ENCODE peak calls at places on chromosome 15, in eight cellular contexts. One of them, this sample, is unnamed.
A peak's percentile ranks its signal among the peaks of the same experiment; 100 is the strongest.

GRCh38 chr15:35999211-35999610 is 453.2 kb upstream of the DPH6 start:
- DNase-seq in Peyer's patch: no peak
- DNase-seq in colonic mucosa: no peak
- DNase-seq in WERI-Rb-1: no peak
- DNase-seq in ovary: no peak
- DNase-seq in esophagus squamous epithelium: no peak
- DNase-seq in OCI-LY7: no peak
- DNase-seq in CD4-positive, alpha-beta T cell: no peak
- DNase-seq in this sample: no peak

GRCh38 chr15:49415638-49416037 is 7.4 kb upstream of the FGF7 start:
- DNase-seq in Peyer's patch: no peak
- DNase-seq in CD4-positive, alpha-beta T cell: no peak
- DNase-seq in WERI-Rb-1: no peak
- DNase-seq in esophagus squamous epithelium: no peak
- DNase-seq in colonic mucosa: no peak
- DNase-seq in OCI-LY7: no peak
- DNase-seq in ovary: no peak
- DNase-seq in this sample: no peak

GRCh38 chr15:92832992-92833438 is 67.1 kb upstream of the CHD2 start:
- DNase-seq in Peyer's patch: no peak
- DNase-seq in esophagus squamous epithelium: no peak
- DNase-seq in OCI-LY7: peak; percentile 65
- DNase-seq in CD4-positive, alpha-beta T cell: no peak
- DNase-seq in colonic mucosa: no peak
- DNase-seq in ovary: no peak
- DNase-seq in WERI-Rb-1: no peak
- DNase-seq in this sample: no peak

GRCh38 chr15:67242665-67243064 is 11.8 kb downstream of the AAGAB start:
- DNase-seq in OCI-LY7: no peak
- DNase-seq in WERI-Rb-1: no peak
- DNase-seq in CD4-positive, alpha-beta T cell: no peak
- DNase-seq in colonic mucosa: no peak
- DNase-seq in esophagus squamous epithelium: no peak
- DNase-seq in Peyer's patch: no peak
- DNase-seq in ovary: no peak
- DNase-seq in this sample: no peak

GRCh38 chr15:96290679-96291078 is 39.8 kb upstream of the NR2F2 start:
- DNase-seq in colonic mucosa: no peak
- DNase-seq in WERI-Rb-1: peak; percentile 21
- DNase-seq in ovary: no peak
- DNase-seq in OCI-LY7: no peak
- DNase-seq in Peyer's patch: no peak
- DNase-seq in esophagus squamous epithelium: no peak
- DNase-seq in CD4-positive, alpha-beta T cell: no peak
- DNase-seq in this sample: no peak

GRCh38 chr15:83057660-83058376 is 9.2 kb downstream of the BTBD1 start:
- DNase-seq in ovary: no peak
- DNase-seq in OCI-LY7: no peak
- DNase-seq in Peyer's patch: no peak
- DNase-seq in CD4-positive, alpha-beta T cell: no peak
- DNase-seq in WERI-Rb-1: no peak
- DNase-seq in esophagus squamous epithelium: no peak
- DNase-seq in colonic mucosa: no peak
- DNase-seq in this sample: no peak

GRCh38 chr15:92818658-92819311 is 81.3 kb upstream of the CHD2 start:
- DNase-seq in colonic mucosa: no peak
- DNase-seq in WERI-Rb-1: peak; percentile 46
- DNase-seq in CD4-positive, alpha-beta T cell: no peak
- DNase-seq in esophagus squamous epithelium: no peak
- DNase-seq in ovary: no peak
- DNase-seq in OCI-LY7: no peak
- DNase-seq in Peyer's patch: no peak
- DNase-seq in this sample: no peak

GRCh38 chr15:65259367-65259781 is 27.3 kb downstream of the PARP16 start:
- DNase-seq in Peyer's patch: peak; percentile 65
- DNase-seq in colonic mucosa: no peak
- DNase-seq in OCI-LY7: no peak
- DNase-seq in ovary: peak; percentile 54
- DNase-seq in esophagus squamous epithelium: no peak
- DNase-seq in CD4-positive, alpha-beta T cell: no peak
- DNase-seq in WERI-Rb-1: no peak
- DNase-seq in this sample: no peak

GRCh38 chr15:34584321-34584668 is 844 bp upstream of the GOLGA8B start:
- DNase-seq in colonic mucosa: no peak
- DNase-seq in esophagus squamous epithelium: no peak
- DNase-seq in Peyer's patch: no peak
- DNase-seq in ovary: peak; percentile 25
- DNase-seq in CD4-positive, alpha-beta T cell: no peak
- DNase-seq in OCI-LY7: peak; percentile 6
- DNase-seq in WERI-Rb-1: peak; percentile 18
- DNase-seq in this sample: no peak

GRCh38 chr15:72203507-72203837 is 5.9 kb upstream of the GRAMD2A start:
- DNase-seq in esophagus squamous epithelium: no peak
- DNase-seq in WERI-Rb-1: no peak
- DNase-seq in Peyer's patch: no peak
- DNase-seq in ovary: no peak
- DNase-seq in OCI-LY7: no peak
- DNase-seq in colonic mucosa: no peak
- DNase-seq in CD4-positive, alpha-beta T cell: no peak
- DNase-seq in this sample: no peak

GRCh38 chr15:36831915-36832310 is 252.5 kb downstream of the CDIN1 start:
- DNase-seq in WERI-Rb-1: no peak
- DNase-seq in CD4-positive, alpha-beta T cell: no peak
- DNase-seq in OCI-LY7: no peak
- DNase-seq in ovary: no peak
- DNase-seq in colonic mucosa: no peak
- DNase-seq in esophagus squamous epithelium: no peak
- DNase-seq in Peyer's patch: no peak
- DNase-seq in this sample: no peak

DNA sequence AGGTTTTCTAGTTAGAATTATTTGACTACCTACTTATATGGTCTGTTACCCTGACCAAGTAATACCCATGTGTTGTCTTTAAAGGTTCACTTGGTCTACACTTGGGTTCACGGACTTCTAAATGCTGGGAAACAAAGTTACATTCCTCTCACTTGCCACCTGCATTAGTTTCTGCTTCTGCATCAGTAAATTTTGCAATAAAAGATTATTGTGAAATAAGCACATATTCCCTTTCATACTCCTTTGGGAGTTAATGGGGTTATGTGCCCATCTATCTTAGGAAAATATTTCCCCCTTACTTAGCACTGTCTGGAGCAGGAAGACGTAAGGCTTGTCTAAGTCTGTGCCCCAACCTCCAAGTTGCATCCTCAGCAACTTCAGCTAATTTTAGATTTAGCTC is 160.7 kb downstream of the FRMD5 start:
- DNase-seq in colonic mucosa: no peak
- DNase-seq in OCI-LY7: no peak
- DNase-seq in WERI-Rb-1: no peak
- DNase-seq in Peyer's patch: no peak
- DNase-seq in esophagus squamous epithelium: no peak
- DNase-seq in CD4-positive, alpha-beta T cell: no peak
- DNase-seq in ovary: no peak
- DNase-seq in this sample: no peak
- H3K27ac ChIP-seq in colonic mucosa: no peak overlapping the region
- H3K27ac ChIP-seq in OCI-LY7: no peak overlapping the region
- H3K27ac ChIP-seq in WERI-Rb-1: no peak overlapping the region
- H3K27ac ChIP-seq in Peyer's patch: no peak overlapping the region
- H3K27ac ChIP-seq in esophagus squamous epithelium: no peak overlapping the region
- H3K27ac ChIP-seq in CD4-positive, alpha-beta T cell: no peak overlapping the region
- H3K27ac ChIP-seq in ovary: no peak overlapping the region
- H3K27ac ChIP-seq in this sample: no peak overlapping the region

GRCh38 chr15:39869251-39869650 is 50.8 kb downstream of the GPR176 start:
- DNase-seq in WERI-Rb-1: no peak
- DNase-seq in OCI-LY7: no peak
- DNase-seq in ovary: no peak
- DNase-seq in esophagus squamous epithelium: no peak
- DNase-seq in Peyer's patch: no peak
- DNase-seq in colonic mucosa: no peak
- DNase-seq in CD4-positive, alpha-beta T cell: no peak
- DNase-seq in this sample: no peak

GRCh38 chr15:39869858-39870515 is 50.1 kb downstream of the GPR176 start:
- DNase-seq in CD4-positive, alpha-beta T cell: no peak
- DNase-seq in OCI-LY7: no peak
- DNase-seq in ovary: no peak
- DNase-seq in Peyer's patch: no peak
- DNase-seq in WERI-Rb-1: no peak
- DNase-seq in esophagus squamous epithelium: no peak
- DNase-seq in colonic mucosa: no peak
- DNase-seq in this sample: no peak

GRCh38 chr15:39878401-39878775 is 41.7 kb downstream of the GPR176 start:
- DNase-seq in Peyer's patch: no peak
- DNase-seq in OCI-LY7: no peak
- DNase-seq in WERI-Rb-1: no peak
- DNase-seq in CD4-positive, alpha-beta T cell: no peak
- DNase-seq in colonic mucosa: no peak
- DNase-seq in esophagus squamous epithelium: no peak
- DNase-seq in ovary: no peak
- DNase-seq in this sample: no peak

GRCh38 chr15:39874890-39875549 is 45.0 kb downstream of the GPR176 start:
- DNase-seq in CD4-positive, alpha-beta T cell: no peak
- DNase-seq in ovary: no peak
- DNase-seq in colonic mucosa: peak; percentile 43
- DNase-seq in OCI-LY7: peak; percentile 33
- DNase-seq in Peyer's patch: peak; percentile 57
- DNase-seq in WERI-Rb-1: peak; percentile 22
- DNase-seq in esophagus squamous epithelium: no peak
- DNase-seq in this sample: peak; percentile 6

GRCh38 chr15:39873978-39874377 is 46.1 kb downstream of the GPR176 start:
- DNase-seq in colonic mucosa: no peak
- DNase-seq in WERI-Rb-1: no peak
- DNase-seq in esophagus squamous epithelium: no peak
- DNase-seq in OCI-LY7: no peak
- DNase-seq in CD4-positive, alpha-beta T cell: no peak
- DNase-seq in ovary: no peak
- DNase-seq in Peyer's patch: no peak
- DNase-seq in this sample: no peak
- H3K9me3 ChIP-seq in colonic mucosa: no peaks in the 10 kb centered on the region
- H3K9me3 ChIP-seq in WERI-Rb-1: no peaks in the 10 kb centered on the region
- H3K9me3 ChIP-seq in esophagus squamous epithelium: no peaks in the 10 kb centered on the region
- H3K9me3 ChIP-seq in OCI-LY7: no peaks in the 10 kb centered on the region
- H3K9me3 ChIP-seq in CD4-positive, alpha-beta T cell: no peaks in the 10 kb centered on the region
- H3K9me3 ChIP-seq in ovary: no peaks in the 10 kb centered on the region
- H3K9me3 ChIP-seq in Peyer's patch: no peaks in the 10 kb centered on the region
- H3K9me3 ChIP-seq in this sample: no peaks in the 10 kb centered on the region

DNA sequence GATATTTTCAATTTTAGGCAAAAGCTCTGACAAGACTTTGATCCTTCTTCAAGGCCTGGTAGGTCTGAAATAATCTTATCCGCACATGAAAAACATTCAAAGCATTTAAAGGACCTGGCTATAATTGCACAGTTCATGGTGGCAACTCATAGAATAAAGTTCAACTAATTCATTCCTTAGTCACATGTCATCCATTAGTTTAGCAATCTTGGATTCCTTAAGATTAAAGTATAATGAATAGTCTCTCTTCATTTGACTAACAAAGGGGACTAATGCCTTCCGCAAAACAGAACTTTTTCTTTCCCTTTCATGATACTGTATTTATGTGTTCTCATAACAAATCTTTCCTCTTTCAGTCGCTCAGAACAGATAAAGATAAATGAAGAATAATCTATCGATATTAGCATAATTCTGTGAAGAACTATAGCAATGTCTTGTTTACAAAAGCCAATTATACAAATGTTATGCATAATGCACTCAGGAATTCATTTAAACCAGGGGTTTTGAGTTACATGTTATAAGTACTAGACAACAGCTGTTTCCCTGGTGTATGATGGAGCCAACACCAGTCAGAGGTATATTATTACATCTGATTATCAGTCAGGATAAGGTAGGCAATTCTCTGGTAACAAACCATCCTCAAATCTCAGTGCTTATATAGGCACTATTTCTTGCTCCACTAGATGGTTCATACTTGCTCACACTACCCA is 172.5 kb downstream of the POTEB3 start:
- DNase-seq in OCI-LY7: no peak
- DNase-seq in WERI-Rb-1: no peak
- DNase-seq in ovary: no peak
- DNase-seq in Peyer's patch: no peak
- DNase-seq in colonic mucosa: no peak
- DNase-seq in CD4-positive, alpha-beta T cell: no peak
- DNase-seq in esophagus squamous epithelium: no peak
- DNase-seq in this sample: no peak
- H3K27ac ChIP-seq in OCI-LY7: no peak overlapping the region
- H3K27ac ChIP-seq in WERI-Rb-1: no peak overlapping the region
- H3K27ac ChIP-seq in ovary: no peak overlapping the region
- H3K27ac ChIP-seq in Peyer's patch: no peak overlapping the region
- H3K27ac ChIP-seq in colonic mucosa: no peak overlapping the region
- H3K27ac ChIP-seq in CD4-positive, alpha-beta T cell: no peak overlapping the region
- H3K27ac ChIP-seq in esophagus squamous epithelium: no peak overlapping the region
- H3K27ac ChIP-seq in this sample: no peak overlapping the region

GRCh38 chr15:75145027-75145841 is 56.4 kb upstream of the C15orf39 start:
- DNase-seq in OCI-LY7: no peak
- DNase-seq in CD4-positive, alpha-beta T cell: no peak
- DNase-seq in esophagus squamous epithelium: no peak
- DNase-seq in WERI-Rb-1: peak; percentile 22
- DNase-seq in Peyer's patch: peak; percentile 35
- DNase-seq in ovary: no peak
- DNase-seq in colonic mucosa: no peak
- DNase-seq in this sample: no peak
- H3K9me3 ChIP-seq in OCI-LY7: peaks cover 47% of the 10 kb centered on the region
- H3K9me3 ChIP-seq in CD4-positive, alpha-beta T cell: peaks cover 32% of the 10 kb centered on the region
- H3K9me3 ChIP-seq in esophagus squamous epithelium: peaks cover 49% of the 10 kb centered on the region
- H3K9me3 ChIP-seq in WERI-Rb-1: peaks cover 27% of the 10 kb centered on the region
- H3K9me3 ChIP-seq in Peyer's patch: peaks cover 34% of the 10 kb centered on the region
- H3K9me3 ChIP-seq in ovary: peaks cover 18% of the 10 kb centered on the region
- H3K9me3 ChIP-seq in colonic mucosa: no peaks in the 10 kb centered on the region
- H3K9me3 ChIP-seq in this sample: peaks cover 21% of the 10 kb centered on the region

This sample was measured in CD8-positive, alpha-beta memory T cell.